ENCODE peak calls at places on chromosome X, in five cellular contexts. Q, P, N, X and M are unnamed samples.

GRCh38 chrX:139889760-139890159 is 43.1 kb downstream of the ATP11C start:
- DNase-seq in Q (no peak), P (peak; percentile 56), N (no peak), X (no peak), M (no peak)

GRCh38 chrX:70552174-70552704 is 107.6 kb downstream of the DLG3 start:
- DNase-seq in Q (no peak), P (no peak), N (no peak), X (no peak), M (no peak)

GRCh38 chrX:136028383-136028984 is 43.2 kb downstream of the SLC9A6 start:
- DNase-seq in Q (peak; percentile 1), P (peak; percentile 50), N (no peak), X (no peak), M (no peak)

GRCh38 chrX:95056901-95057300 is 1382.9 kb downstream of the FAM133A start:
- DNase-seq in Q (no peak), P (peak; percentile 31), N (no peak), X (no peak), M (no peak)

GRCh38 chrX:1591863-1592127 is 391 bp downstream of the AKAP17A start:
- DNase-seq in Q (no peak), P (no peak), N (no peak), X (no peak), M (no peak)

GRCh38 chrX:151938172-151938571 is 25.5 kb downstream of the MAGEA4 start:
- DNase-seq in Q (no peak), P (no peak), N (no peak), X (no peak), M (no peak)

GRCh38 chrX:75746891-75747639 is 38.0 kb downstream of the MAGEE2 start:
- DNase-seq in Q (peak; percentile 9), P (no peak), N (peak; percentile 42), X (peak; percentile 51), M (no peak)

GRCh38 chrX:15686818-15687685 is 22.4 kb upstream of the CLTRN start:
- DNase-seq in Q (no peak), P (peak; percentile 18), N (no peak), X (no peak), M (peak; percentile 37)

GRCh38 chrX:150704030-150704613 is 10.9 kb downstream of the MTMR1 start:
- DNase-seq in Q (no peak), P (peak; percentile 78), N (no peak), X (no peak), M (no peak)

GRCh38 chrX:106201502-106202178 is 33.5 kb downstream of the PWWP3B start:
- DNase-seq in Q (no peak), P (no peak), N (no peak), X (no peak), M (no peak)

GRCh38 chrX:30302957-30303356 is 6.2 kb downstream of the NR0B1 start:
- DNase-seq in Q (no peak), P (no peak), N (peak; percentile 17), X (no peak), M (no peak)

GRCh38 chrX:69361286-69361926 is 142.7 kb upstream of the NALF2 start:
- DNase-seq in Q (no peak), P (peak; percentile 4), N (peak; percentile 20), X (no peak), M (no peak)

GRCh38 chrX:106608016-106608415 is 3.8 kb upstream of the RADX start:
- DNase-seq in Q (no peak), P (no peak), N (no peak), X (peak; percentile 41), M (no peak)

GRCh38 chrX:24396930-24397277 is 36.5 kb downstream of the SUPT20HL1 start:
- DNase-seq in Q (no peak), P (no peak), N (no peak), X (no peak), M (no peak)

GRCh38 chrX:30713061-30713525 is 59.9 kb downstream of the GK start:
- DNase-seq in Q (peak; percentile 62), P (peak; percentile 34), N (peak; percentile 18), X (peak; percentile 46), M (peak; percentile 34)

GRCh38 chrX:129788527-129788926 is 8.8 kb downstream of the SASH3 start:
- DNase-seq in Q (no peak), P (no peak), N (no peak), X (no peak), M (no peak)

GRCh38 chrX:24876782-24877315 is 138.9 kb downstream of the ARX start:
- DNase-seq in Q (no peak), P (no peak), N (no peak), X (no peak), M (no peak)

GRCh38 chrX:104565791-104566687 is at the start of gene IL1RAPL2:
- DNase-seq in Q (no peak), P (no peak), N (no peak), X (peak; percentile 55), M (no peak)

GRCh38 chrX:123713841-123714240 is 19.0 kb downstream of the THOC2 start:
- DNase-seq in Q (no peak), P (no peak), N (no peak), X (no peak), M (no peak)

GRCh38 chrX:8939344-8939743 is 94.6 kb downstream of the FAM9B start:
- DNase-seq in Q (no peak), P (no peak), N (no peak), X (no peak), M (no peak)

GRCh38 chrX:139795196-139795595 is 87.2 kb upstream of the MCF2 start:
- DNase-seq in Q (peak; percentile 35), P (no peak), N (no peak), X (no peak), M (no peak)

GRCh38 chrX:55135171-55135570 is 46.4 kb downstream of the PAGE2 start:
- DNase-seq in Q (no peak), P (peak; percentile 4), N (no peak), X (no peak), M (peak; percentile 16)

GRCh38 chrX:41688835-41689234 is at the start of gene GPR34:
- DNase-seq in Q (no peak), P (no peak), N (no peak), X (no peak), M (no peak)

GRCh38 chrX:54180403-54180802 is 2.7 kb downstream of the FAM120C start:
- DNase-seq in Q (no peak), P (peak; percentile 48), N (no peak), X (no peak), M (no peak)

GRCh38 chrX:47446971-47447370 is 36.1 kb downstream of the ZNF41 start:
- DNase-seq in Q (no peak), P (no peak), N (no peak), X (no peak), M (no peak)

GRCh38 chrX:15497865-15498264 is 2.7 kb upstream of the BMX start:
- DNase-seq in Q (no peak), P (no peak), N (peak; percentile 16), X (no peak), M (no peak)

GRCh38 chrX:76148753-76149152 is 24.1 kb upstream of the PBDC1 start:
- DNase-seq in Q (peak; percentile 43), P (peak; percentile 20), N (no peak), X (no peak), M (no peak)

GRCh38 chrX:103099706-103100105 is 6.8 kb upstream of the NXF3 start:
- DNase-seq in Q (no peak), P (no peak), N (no peak), X (no peak), M (no peak)

GRCh38 chrX:2714551-2714950 is 23.5 kb downstream of the CD99 start:
- DNase-seq in Q (no peak), P (no peak), N (no peak), X (no peak), M (no peak)

GRCh38 chrX:7746861-7747260 is 96.1 kb upstream of the VCX start:
- DNase-seq in Q (no peak), P (no peak), N (no peak), X (no peak), M (no peak)

GRCh38 chrX:132488819-132489255 is at the start of gene MBNL3:
- DNase-seq in Q (peak; percentile 81), P (peak; percentile 20), N (peak; percentile 27), X (peak; percentile 77), M (no peak)

GRCh38 chrX:101658661-101659477 is 781 bp downstream of the ARMCX2 start:
- DNase-seq in Q (peak; percentile 18), P (peak; percentile 20), N (peak; percentile 77), X (peak; percentile 80), M (peak; percentile 93)

GRCh38 chrX:13428055-13428786 is 108.4 kb upstream of the ATXN3L start:
- DNase-seq in Q (peak; percentile 18), P (peak; percentile 78), N (no peak), X (no peak), M (no peak)

GRCh38 chrX:375181-376036 is 11.3 kb downstream of the PPP2R3B start:
- DNase-seq in Q (no peak), P (no peak), N (no peak), X (no peak), M (no peak)

GRCh38 chrX:374566-374965 is 12.1 kb downstream of the PPP2R3B start:
- DNase-seq in Q (no peak), P (no peak), N (no peak), X (no peak), M (no peak)

GRCh38 chrX:371907-372306 is 14.8 kb downstream of the PPP2R3B start:
- DNase-seq in Q (no peak), P (no peak), N (no peak), X (no peak), M (no peak)

GRCh38 chrX:372856-373640 is 13.7 kb downstream of the PPP2R3B start:
- DNase-seq in Q (no peak), P (peak; percentile 41), N (no peak), X (no peak), M (no peak)

GRCh38 chrX:373641-374471 is 12.9 kb downstream of the PPP2R3B start:
- DNase-seq in Q (peak; percentile 48), P (peak; percentile 42), N (peak; percentile 38), X (no peak), M (no peak)
- H3K4me3 ChIP-seq in Q (no peak overlapping the region), P (peak overlapping the region; percentile 52), N (peak overlapping the region; percentile 68), X (peak overlapping the region; percentile 47), M (peak overlapping the region; percentile 30)

DNA sequence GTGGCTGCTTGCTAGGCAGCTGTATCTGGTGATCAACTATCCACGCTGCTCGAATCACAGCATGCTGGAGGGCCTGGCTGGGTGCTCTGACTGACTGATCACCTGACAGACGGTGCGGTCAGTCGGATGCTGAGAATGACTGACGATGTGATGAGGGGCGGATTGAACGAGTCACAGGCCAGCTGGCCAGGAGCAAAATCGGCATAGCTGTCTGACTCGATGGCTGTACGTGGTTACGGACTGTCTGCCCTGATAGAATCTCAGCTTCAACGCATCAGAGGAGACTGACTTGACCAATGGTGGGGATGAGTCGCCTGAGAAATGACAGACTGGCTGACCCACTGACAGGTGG is 1.0 kb upstream of the SUV39H1 start:
- DNase-seq in Q (no peak), P (peak; percentile 17), N (no peak), X (no peak), M (no peak)
- H3K4me3 ChIP-seq in Q (peak overlapping the region; percentile 60), P (peak overlapping the region; percentile 75), N (peak overlapping the region; percentile 73), X (peak overlapping the region; percentile 59), M (no peak overlapping the region)

DNA sequence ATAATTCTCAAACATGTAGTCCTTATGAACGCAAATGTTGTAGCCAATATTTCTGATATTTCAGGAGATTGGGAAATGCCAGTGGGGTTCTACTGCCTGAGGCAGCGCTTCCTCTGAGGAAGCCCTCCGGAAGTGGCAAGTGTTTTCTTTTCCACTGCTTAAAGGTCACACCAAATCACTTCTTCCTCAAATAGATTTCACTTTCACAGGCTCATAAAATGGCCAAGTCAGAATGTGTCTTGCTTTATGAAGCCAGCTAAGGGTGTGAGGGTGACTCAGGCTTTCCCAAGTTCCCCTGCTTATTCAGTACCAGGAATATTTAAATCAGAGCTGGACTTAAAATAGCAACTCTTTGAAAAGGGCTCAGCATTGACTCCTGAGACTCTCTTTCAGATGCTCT is 514.2 kb upstream of the DIPK2B start:
- DNase-seq in Q (peak; percentile 15), P (peak; percentile 73), N (no peak), X (no peak), M (no peak)
- H3K4me3 ChIP-seq in Q (no peak overlapping the region), P (no peak overlapping the region), N (no peak overlapping the region), X (no peak overlapping the region), M (no peak overlapping the region)

GRCh38 chrX:11665144-11666040 is at the start of gene ARHGAP6:
- DNase-seq in Q (peak; percentile 37), P (peak; percentile 40), N (peak; percentile 60), X (peak; percentile 33), M (peak; percentile 24)
- H3K4me3 ChIP-seq in Q (peak within 1 kb of the TSS; percentile 56), P (peak within 1 kb of the TSS; percentile 52), N (peak within 1 kb of the TSS; percentile 67), X (peak within 1 kb of the TSS; percentile 52), M (peak within 1 kb of the TSS; percentile 9)